ENCODE peak calls at places on chromosomes 11 and 22, in nine cellular contexts. W is ovary, S is uterus, B is heart left ventricle, K is breast epithelium, E is sigmoid colon, F is IMR-90, R is A549, G is tibial nerve. L is an unnamed sample.

GRCh38 chr11:111623527-111624030 is 21.3 kb downstream of the SIK2 start:
- DNase-seq in W (no peak), S (no peak), G (no peak), K (no peak), F (no peak), E (no peak), R (no peak), B (no peak), L (no peak)

GRCh38 chr22:34878996-34879395 is 187.0 kb upstream of the ISX start:
- DNase-seq in W (no peak), R (no peak), E (no peak), B (no peak), K (no peak), F (no peak), G (no peak), S (no peak), L (no peak)

GRCh38 chr22:29209624-29209929 is 3.9 kb downstream of the EMID1 start:
- DNase-seq in G (no peak), F (no peak), R (no peak), B (no peak), K (no peak), S (no peak), E (no peak), W (no peak), L (no peak)

GRCh38 chr11:128867277-128867676 is at the start of gene KCNJ1:
- DNase-seq in G (no peak), W (no peak), R (no peak), B (no peak), F (no peak), S (no peak), E (no peak), K (no peak), L (no peak)

GRCh38 chr22:22939537-22940368 is 52.1 kb downstream of the IGLL5 start:
- DNase-seq in S (no peak), R (no peak), K (no peak), G (no peak), B (no peak), E (no peak), W (no peak), F (no peak), L (no peak)

GRCh38 chr22:28917747-28918543 is 34.6 kb downstream of the ZNRF3 start:
- DNase-seq in W (peak; percentile 40), F (peak; percentile 31), K (no peak), B (peak; percentile 49), R (peak; percentile 7), E (peak; percentile 67), S (no peak), G (no peak), L (no peak)

GRCh38 chr11:83371489-83371888 is 85.3 kb upstream of the CCDC90B start:
- DNase-seq in E (no peak), B (no peak), W (no peak), F (no peak), G (no peak), S (no peak), K (no peak), R (no peak), L (no peak)

GRCh38 chr11:128187829-128188228 is 399.5 kb downstream of the ETS1 start:
- DNase-seq in B (no peak), E (no peak), F (peak; percentile 48), S (no peak), W (no peak), G (no peak), R (no peak), K (no peak), L (no peak)

DNA sequence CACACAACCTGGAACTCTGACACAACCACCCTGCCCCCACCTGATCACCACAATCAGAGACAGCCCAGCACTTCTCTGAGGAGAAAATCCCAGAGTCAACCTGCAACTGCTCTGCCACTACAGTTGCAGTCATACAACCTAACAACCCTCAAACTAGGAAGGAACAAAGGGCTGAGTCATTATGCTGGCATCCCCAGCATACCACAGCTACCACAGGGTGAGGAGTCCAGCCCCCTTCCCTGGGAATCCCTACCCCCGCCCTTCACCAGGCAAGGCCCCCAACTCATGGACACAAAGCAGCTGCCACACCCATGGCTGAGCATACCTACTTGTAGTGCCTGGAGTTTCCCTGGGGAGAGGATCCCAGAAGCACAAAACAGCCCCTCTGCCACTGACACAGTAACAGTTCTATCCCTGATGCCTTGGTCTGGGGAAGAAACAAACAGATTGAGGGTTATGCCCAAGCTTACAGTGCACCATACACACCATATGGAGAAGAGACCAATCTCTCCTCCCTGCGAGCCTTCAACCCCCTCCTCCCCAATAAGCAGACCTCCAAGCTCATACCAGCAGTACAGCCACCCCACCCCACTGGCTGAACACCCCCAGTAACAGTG is 68.5 kb upstream of the C11orf58 start:
- DNase-seq in S (no peak), W (no peak), E (no peak), G (no peak), F (peak; percentile 25), K (no peak), B (no peak), R (peak; percentile 9), L (no peak)
- H3K27ac ChIP-seq in S (no peak overlapping the region), W (no peak overlapping the region), E (no peak overlapping the region), G (no peak overlapping the region), F (no peak overlapping the region), K (no peak overlapping the region), B (no peak overlapping the region), R (peak overlapping the region; percentile 61), L (no peak overlapping the region)

GRCh38 chr11:65430406-65431217 is 8.0 kb downstream of the NEAT1 start:
- DNase-seq in E (peak; percentile 58), S (peak; percentile 3), F (peak; percentile 69), K (peak; percentile 15), W (no peak), B (no peak), G (no peak), R (no peak), L (no peak)

GRCh38 chr11:65429069-65429681 is 6.6 kb downstream of the NEAT1 start:
- DNase-seq in E (peak; percentile 69), G (peak; percentile 50), K (no peak), F (peak; percentile 76), W (peak; percentile 40), B (peak; percentile 31), S (peak; percentile 21), R (no peak), L (no peak)

GRCh38 chr11:65431452-65432132 is 9.0 kb downstream of the NEAT1 start:
- DNase-seq in R (no peak), S (peak; percentile 1), W (no peak), G (no peak), F (peak; percentile 48), K (peak; percentile 18), B (no peak), E (no peak), L (no peak)

GRCh38 chr11:65428578-65429068 is 6.0 kb downstream of the NEAT1 start:
- DNase-seq in B (peak; percentile 30), K (no peak), G (peak; percentile 29), S (peak; percentile 27), W (peak; percentile 47), F (no peak), R (no peak), E (peak; percentile 75), L (no peak)

GRCh38 chr11:65429724-65430405 is 7.3 kb downstream of the NEAT1 start:
- DNase-seq in B (peak; percentile 79), W (peak; percentile 76), K (peak; percentile 65), E (peak; percentile 89), S (peak; percentile 61), F (peak; percentile 80), R (no peak), G (peak; percentile 57), L (peak; percentile 68)
- TF ChIP-seq POLR2A in B (peak; percentile 68), W (peak; percentile 45), K (peak; percentile 27), E (peak; percentile 70), S (no peak), F (peak; percentile 80), R (peak; percentile 56), G (peak; percentile 40), L (no peak)

GRCh38 chr11:120214581-120214980 is 3.7 kb downstream of the OAF start:
- DNase-seq in K (no peak), S (no peak), F (no peak), G (no peak), B (no peak), R (no peak), E (no peak), W (no peak), L (no peak)

GRCh38 chr11:120217941-120218694 is 7.3 kb downstream of the OAF start:
- DNase-seq in G (no peak), F (no peak), K (no peak), E (no peak), W (no peak), S (no peak), B (no peak), R (no peak), L (no peak)

GRCh38 chr11:120217526-120217925 is 6.7 kb downstream of the OAF start:
- DNase-seq in F (no peak), W (no peak), E (no peak), B (no peak), R (no peak), S (no peak), G (no peak), K (no peak), L (no peak)

GRCh38 chr11:120216426-120217102 is 5.7 kb downstream of the OAF start:
- DNase-seq in F (no peak), G (no peak), B (no peak), W (no peak), E (no peak), K (no peak), R (no peak), S (no peak), L (no peak)

GRCh38 chr11:120215634-120216033 is 4.8 kb downstream of the OAF start:
- DNase-seq in F (peak; percentile 74), K (no peak), W (peak; percentile 58), R (no peak), E (peak; percentile 89), B (peak; percentile 73), S (peak; percentile 62), G (peak; percentile 66), L (peak; percentile 43)
- H3K27ac ChIP-seq in F (no peak overlapping the region), K (peak overlapping the region; percentile 67), W (peak overlapping the region; percentile 46), R (no peak overlapping the region), E (peak overlapping the region; percentile 43), B (no peak overlapping the region), S (peak overlapping the region; percentile 70), G (peak overlapping the region; percentile 91), L (peak overlapping the region; percentile 61)

GRCh38 chr11:124115782-124116616 is 749 bp downstream of the VWA5A start:
- DNase-seq in S (no peak), B (no peak), W (peak; percentile 18), R (no peak), G (no peak), E (peak; percentile 66), K (peak; percentile 21), F (no peak), L (no peak)

GRCh38 chr11:124119103-124119502 is 3.9 kb downstream of the VWA5A start:
- DNase-seq in G (no peak), K (no peak), R (no peak), S (no peak), B (no peak), F (no peak), E (no peak), W (no peak), L (no peak)

GRCh38 chr11:124109377-124109776 is 5.9 kb upstream of the VWA5A start:
- DNase-seq in F (no peak), G (no peak), R (no peak), W (no peak), S (no peak), B (no peak), K (no peak), E (no peak), L (no peak)

GRCh38 chr11:124113890-124114289 is 1.4 kb upstream of the VWA5A start:
- DNase-seq in R (no peak), K (no peak), G (no peak), E (no peak), F (peak; percentile 8), S (no peak), W (no peak), B (no peak), L (no peak)

DNA sequence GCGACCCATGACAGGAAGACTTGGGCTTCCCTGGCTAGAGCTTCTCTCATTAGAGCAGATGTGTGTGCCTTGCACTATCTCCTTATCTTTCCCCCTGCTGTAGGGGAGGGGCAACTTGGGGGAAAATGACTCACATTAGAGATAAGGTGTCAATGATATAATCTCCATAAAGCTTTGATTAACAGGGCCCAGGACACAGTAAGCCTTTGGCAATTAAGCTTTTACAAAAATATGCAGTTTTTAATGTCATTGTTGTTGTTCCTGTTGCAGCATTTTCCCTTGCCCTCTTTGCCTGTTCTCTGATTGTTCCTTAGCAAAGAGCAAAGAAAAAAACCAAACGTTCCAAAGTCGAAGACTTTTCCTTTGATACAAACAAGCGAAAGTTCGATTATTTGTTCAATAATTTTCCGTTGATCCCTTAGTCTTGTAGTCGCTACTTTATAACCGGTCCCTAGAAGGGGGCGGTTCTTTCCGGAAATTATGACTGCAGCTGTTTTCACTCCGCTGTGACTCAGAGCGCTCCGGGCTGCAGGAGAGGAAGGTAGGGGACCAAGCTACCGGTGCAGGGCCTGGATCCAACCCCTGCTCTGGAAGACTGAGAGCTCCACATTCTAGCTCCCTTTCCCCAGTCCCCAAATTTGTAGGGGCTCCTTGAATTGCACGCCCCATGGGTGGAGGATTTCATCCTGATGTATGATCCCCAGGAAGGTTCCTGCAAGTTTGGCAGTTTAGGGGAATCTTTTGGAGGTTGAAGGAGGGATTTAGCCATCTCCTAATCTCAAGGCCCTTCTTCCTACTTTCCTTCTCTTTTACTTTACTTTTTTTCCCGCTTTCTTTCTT is at the start of gene VWA5A:
- DNase-seq in R (peak; percentile 15), S (peak; percentile 74), W (peak; percentile 72), E (peak; percentile 86), B (peak; percentile 74), F (peak; percentile 86), K (peak; percentile 77), G (peak; percentile 78), L (peak; percentile 53)
- TF ChIP-seq POLR2A in R (no peak), S (peak; percentile 46), W (peak; percentile 40), E (peak; percentile 79), B (peak; percentile 71), F (peak; percentile 28), K (peak; percentile 74), G (peak; percentile 60), L (no peak)